ENCODE peak calls at places on chromosomes 13 and 19, in six cellular contexts. J is fibroblast of mammary gland, P is brain microvascular endothelial cell, O is A549, H is progenitor cell of endocrine pancreas, B is thoracic aorta. K is an unnamed sample.

GRCh38 chr13:45296259-45296658 is 44.7 kb downstream of the TPT1 start:
- DNase-seq in H (no peak), P (no peak), O (no peak), J (no peak), B (no peak), K (no peak)

GRCh38 chr13:73365681-73366080 is 306.9 kb downstream of the KLF5 start:
- DNase-seq in J (no peak), H (no peak), O (no peak), P (no peak), B (no peak), K (no peak)

GRCh38 chr19:49119411-49120324 is at the start of gene PPFIA3:
- DNase-seq in B (no peak), O (peak; percentile 62), H (peak; percentile 65), P (peak; percentile 38), J (peak; percentile 42), K (peak; percentile 54)

GRCh38 chr19:39969266-39969665 is 1.7 kb upstream of the PSMC4 start:
- DNase-seq in P (no peak), J (peak; percentile 45), O (no peak), B (no peak), H (no peak), K (no peak)

GRCh38 chr13:51806571-51806970 is 2.6 kb upstream of the DHRS12 start:
- DNase-seq in B (no peak), O (peak; percentile 35), H (no peak), P (peak; percentile 28), J (peak; percentile 44), K (peak; percentile 32)

GRCh38 chr19:6611441-6611852 is 20.5 kb upstream of the CD70 start:
- DNase-seq in H (no peak), O (no peak), P (no peak), B (no peak), J (no peak), K (no peak)

GRCh38 chr13:34419025-34419424 is 523.0 kb upstream of the NBEA start:
- DNase-seq in J (no peak), P (no peak), H (no peak), O (no peak), B (no peak), K (no peak)

GRCh38 chr19:49020342-49020741 is 3.5 kb upstream of the LHB start:
- DNase-seq in P (no peak), J (no peak), O (no peak), B (no peak), H (no peak), K (no peak)

GRCh38 chr19:41327499-41328156 is 17.7 kb downstream of the CCDC97 start:
- DNase-seq in P (no peak), B (no peak), J (peak; percentile 42), H (no peak), O (peak; percentile 71), K (no peak)

GRCh38 chr19:3367572-3368440 is 1.4 kb downstream of the NFIC start:
- DNase-seq in P (no peak), H (no peak), J (peak; percentile 34), O (no peak), B (no peak), K (no peak)

GRCh38 chr13:85469320-85469719 is 329.9 kb downstream of the SLITRK6 start:
- DNase-seq in O (no peak), P (no peak), J (no peak), H (no peak), B (no peak), K (no peak)

GRCh38 chr19:507286-508203 is at the start of gene TPGS1:
- DNase-seq in P (peak; percentile 51), J (peak; percentile 52), O (peak; percentile 75), H (peak; percentile 55), B (no peak), K (peak; percentile 44)
- TF ChIP-seq CTCF in P (no peak), J (no peak), O (no peak), H (no peak), B (no peak), K (no peak)

DNA sequence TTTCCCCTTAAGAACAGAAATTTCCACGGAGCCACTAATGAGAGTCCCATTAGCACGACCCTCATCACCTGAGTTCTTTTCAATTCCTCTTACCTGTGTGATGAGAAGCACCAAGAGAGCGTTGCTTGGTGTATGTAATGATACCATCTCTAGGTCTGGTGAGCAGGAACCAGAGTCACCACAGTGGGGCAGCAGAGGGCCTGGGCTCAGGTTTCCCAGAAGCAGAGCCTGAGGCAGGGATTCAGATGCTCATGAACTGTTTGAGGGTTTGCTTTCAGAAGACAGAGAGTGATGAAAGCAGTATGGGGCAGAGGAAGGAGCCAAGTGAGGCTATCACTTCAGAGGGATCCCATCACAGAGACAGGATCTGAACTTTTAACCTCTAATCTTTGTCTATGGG is 3.1 kb upstream of the PTPRH start:
- DNase-seq in O (peak; percentile 81), B (no peak), H (no peak), P (no peak), J (no peak), K (no peak)
- TF ChIP-seq CTCF in O (peak; percentile 36), B (no peak), H (peak; percentile 32), P (peak; percentile 50), J (peak; percentile 33), K (peak; percentile 53)

DNA sequence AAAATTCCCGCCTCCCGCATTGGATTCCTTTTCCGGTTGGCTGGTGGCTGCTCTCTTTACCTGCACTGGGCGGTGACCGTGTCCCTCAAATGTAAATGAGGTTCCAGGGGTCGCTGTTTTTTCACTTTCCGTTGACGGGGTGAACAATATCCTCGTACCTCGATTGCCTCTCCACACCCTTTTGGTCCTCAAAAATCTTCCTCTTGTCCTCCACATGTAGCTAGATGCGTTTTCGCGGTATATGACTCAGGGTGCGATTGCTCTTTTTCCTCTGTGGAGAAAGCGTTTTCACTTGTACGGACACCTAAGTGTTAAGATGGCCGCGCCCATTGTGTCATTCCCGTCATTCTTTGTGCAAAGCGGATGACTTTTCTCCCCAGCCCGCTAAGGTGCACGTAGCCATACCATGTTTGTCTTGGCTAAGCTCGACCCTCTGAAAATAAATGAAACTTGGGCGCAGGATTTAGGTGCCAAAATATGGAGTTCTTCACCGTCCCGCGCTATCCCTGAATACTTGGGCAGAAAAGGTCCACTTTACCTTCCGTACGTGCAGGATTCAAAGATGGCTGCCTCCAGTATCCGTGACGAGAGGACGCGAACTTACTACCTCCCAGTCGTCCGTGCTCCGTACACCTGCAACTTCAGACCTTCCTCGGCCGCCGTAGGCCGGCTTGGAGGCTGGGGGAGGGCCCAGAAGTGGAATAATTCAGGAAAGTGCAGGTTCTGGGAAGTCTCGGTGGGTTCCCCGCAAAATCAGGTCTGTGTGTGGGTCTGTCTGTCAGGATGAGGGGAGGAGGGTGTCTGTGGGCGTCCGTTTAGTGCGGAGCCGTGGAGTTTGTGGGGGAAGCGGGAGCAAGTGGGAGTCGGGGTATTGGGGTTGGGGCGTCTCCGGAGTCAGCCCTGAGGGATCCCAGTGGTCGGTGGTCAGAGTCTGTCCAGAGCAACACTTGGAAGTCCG is at the start of gene ZNF613:
- DNase-seq in O (peak; percentile 95), J (peak; percentile 92), P (peak; percentile 90), B (peak; percentile 52), H (peak; percentile 60), K (peak; percentile 86)
- TF ChIP-seq CTCF in O (no peak), J (peak; percentile 12), P (peak; percentile 23), B (no peak), H (peak; percentile 43), K (peak; percentile 63)

DNA sequence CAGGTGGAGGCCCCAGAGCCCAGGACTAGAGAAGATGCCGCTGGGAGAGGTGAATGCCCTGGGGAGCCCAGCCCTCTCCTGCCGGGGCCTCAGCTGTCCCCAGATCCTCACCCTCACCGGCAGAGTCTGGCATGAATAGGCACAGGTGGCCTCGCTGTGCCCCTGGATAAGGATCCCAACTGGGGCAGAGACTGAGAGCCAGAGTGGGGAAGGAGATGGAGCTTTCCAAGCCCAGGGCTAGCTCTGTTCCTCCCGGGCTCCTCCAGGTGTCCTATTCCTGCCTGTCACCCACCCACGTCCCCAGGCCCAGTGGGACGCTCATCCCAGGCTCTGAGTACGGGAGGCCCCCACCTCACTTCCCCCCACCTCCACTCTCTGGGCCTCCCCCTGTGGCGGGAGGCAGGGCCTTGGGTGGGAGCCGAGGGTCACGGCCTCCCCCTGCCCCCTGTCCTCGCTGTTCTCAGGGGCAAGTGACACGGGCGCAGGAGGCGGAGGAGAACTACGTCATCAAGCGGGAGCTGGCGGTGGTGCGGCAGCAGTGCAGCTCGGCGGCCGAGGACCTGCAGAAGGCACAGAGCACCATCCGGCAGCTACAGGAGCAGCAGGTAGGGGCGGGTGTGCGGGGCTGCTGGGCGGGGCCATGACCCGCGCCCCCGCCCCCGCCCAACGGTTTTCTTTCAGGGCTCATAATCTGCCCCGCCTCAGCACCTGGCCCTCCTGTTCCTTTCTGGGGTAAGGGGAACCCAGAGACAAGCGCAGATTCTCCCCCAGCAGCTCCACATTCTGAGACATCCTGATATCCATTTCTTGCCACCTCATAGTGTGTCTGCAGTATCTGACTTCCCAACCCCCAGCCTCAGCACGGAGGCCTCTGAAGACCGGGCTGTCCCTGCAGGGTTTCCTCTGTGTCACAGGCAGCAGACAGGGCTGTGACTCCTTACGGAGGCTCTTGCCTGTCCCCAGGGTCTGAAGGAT is 16.2 kb downstream of the PRR36 start:
- DNase-seq in B (no peak), J (no peak), O (no peak), H (no peak), P (no peak), K (no peak)
- TF ChIP-seq CTCF in B (no peak), J (no peak), O (no peak), H (no peak), P (no peak), K (no peak)

DNA sequence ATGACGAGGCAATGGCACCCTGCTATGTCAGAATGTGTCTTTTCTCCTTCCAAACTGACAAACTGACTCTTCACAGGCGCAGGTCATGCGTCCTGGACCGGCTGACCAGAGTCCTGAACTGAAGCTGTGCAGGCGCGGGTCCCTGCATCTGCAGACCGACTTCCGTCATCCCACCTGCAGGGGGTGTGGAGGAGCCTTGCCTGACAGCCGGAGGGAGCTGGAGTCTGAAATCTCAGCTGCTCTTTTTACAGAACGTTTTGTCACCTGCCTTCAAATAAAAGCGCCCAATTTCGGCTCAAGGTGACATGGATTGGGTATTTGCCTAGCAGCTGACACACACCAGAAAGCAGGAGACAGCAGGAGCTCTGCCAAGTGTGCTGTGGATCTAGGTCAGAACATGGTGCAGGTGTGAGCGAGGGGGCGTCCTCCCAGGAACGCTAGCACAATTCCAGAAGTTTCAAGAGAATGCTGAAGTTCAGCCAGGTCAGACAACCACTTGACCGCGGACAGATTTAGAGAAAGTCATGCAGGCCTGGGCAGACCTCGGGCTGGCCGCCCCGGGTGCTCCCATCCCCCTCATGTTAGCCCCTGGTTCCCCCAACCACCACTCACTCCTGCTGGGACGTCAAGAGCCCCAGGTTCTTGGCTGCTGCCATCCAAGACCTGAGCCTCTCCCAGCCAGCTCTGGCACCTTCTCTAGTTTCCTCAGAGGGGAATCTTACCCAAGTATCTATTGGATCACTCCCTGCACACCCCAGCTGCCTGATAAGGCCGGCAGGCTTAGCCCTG is 32.8 kb downstream of the ELL start:
- DNase-seq in P (no peak), B (no peak), J (no peak), O (peak; percentile 45), H (peak; percentile 37), K (no peak)
- TF ChIP-seq CTCF in P (peak; percentile 64), B (peak; percentile 10), J (peak; percentile 25), O (no peak), H (peak; percentile 63), K (no peak)

DNA sequence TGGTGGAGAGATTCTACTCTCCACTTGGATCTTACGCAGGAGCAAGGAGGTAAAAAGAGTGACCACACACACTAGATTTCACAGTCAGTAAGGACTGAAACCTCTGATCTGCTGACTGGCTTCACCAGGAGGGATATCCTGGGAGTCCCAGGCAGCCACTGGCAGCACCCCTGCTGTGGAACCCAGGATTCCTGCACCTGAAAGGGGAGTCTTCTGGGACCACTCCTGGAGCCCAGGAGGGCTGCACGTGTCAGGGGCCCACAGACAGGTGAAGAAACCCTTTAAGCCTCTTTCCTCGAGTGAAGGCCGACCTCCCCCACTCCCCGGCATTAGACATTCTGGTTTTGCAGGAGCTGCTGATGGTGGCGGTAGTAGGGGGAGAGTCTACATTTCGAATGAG is 62.5 kb downstream of the ALOX5AP start:
- DNase-seq in B (no peak), J (no peak), P (no peak), H (no peak), O (no peak), K (no peak)
- TF ChIP-seq CTCF in B (no peak), J (no peak), P (no peak), H (no peak), O (no peak), K (no peak)